ENCODE peak calls at places on chromosomes 11 and 22, in seven cellular contexts. P is NCI-H748 treated with DMSO at 0.1 percent for 48 hours, U is caudate nucleus, H is HFFc6, J is cardiac muscle cell, D is OCI-M1, E is sciatic nerve. G is an unnamed sample.

GRCh38 chr11:73174495-73174791 is 32.3 kb upstream of the FCHSD2 start:
- DNase-seq in P (no peak), U (no peak), H (no peak), J (no peak), D (no peak), E (no peak), G (no peak)

GRCh38 chr11:116791002-116791812 is 472 bp downstream of the APOA5 start:
- DNase-seq in P (peak; percentile 19), U (peak; percentile 48), H (peak; percentile 54), J (peak; percentile 77), D (peak; percentile 91), E (peak; percentile 88), G (peak; percentile 26)

GRCh38 chr22:31143537-31143936 is 3.2 kb upstream of the PLA2G3 start:
- DNase-seq in P (no peak), U (no peak), H (no peak), J (no peak), D (no peak), E (no peak), G (no peak)

GRCh38 chr11:123218451-123218850 is 23.4 kb upstream of the CLMP start:
- DNase-seq in P (no peak), U (no peak), H (peak; percentile 16), J (peak; percentile 48), D (no peak), E (no peak), G (no peak)

GRCh38 chr22:29225422-29226090 is 19.9 kb downstream of the EMID1 start:
- DNase-seq in P (no peak), U (no peak), H (no peak), J (peak; percentile 23), D (peak; percentile 5), E (peak; percentile 79), G (peak; percentile 52)

GRCh38 chr11:122440783-122441701 is 214.5 kb upstream of the UBASH3B start:
- DNase-seq in P (no peak), U (no peak), H (no peak), J (peak; percentile 48), D (peak; percentile 19), E (peak; percentile 63), G (no peak)

GRCh38 chr11:31641477-31642062 is 132.0 kb downstream of the ELP4 start:
- DNase-seq in P (peak; percentile 44), U (no peak), H (peak; percentile 11), J (peak; percentile 48), D (peak; percentile 11), E (no peak), G (no peak)

GRCh38 chr11:44049832-44050231 is 2.1 kb downstream of the ACCSL start:
- DNase-seq in P (no peak), U (no peak), H (no peak), J (no peak), D (no peak), E (no peak), G (no peak)

GRCh38 chr22:32823024-32823730 is 21.7 kb downstream of the TIMP3 start:
- DNase-seq in P (no peak), U (no peak), H (no peak), J (peak; percentile 68), D (peak; percentile 37), E (no peak), G (no peak)

GRCh38 chr11:67374571-67375276 is 1.3 kb upstream of the CLCF1 start:
- DNase-seq in P (no peak), U (no peak), H (no peak), J (no peak), D (no peak), E (no peak), G (no peak)

GRCh38 chr11:105713696-105714095 is 103.8 kb downstream of the GRIA4 start:
- DNase-seq in P (no peak), U (no peak), H (no peak), J (no peak), D (no peak), E (no peak), G (no peak)

GRCh38 chr11:65500262-65501004 is 1.6 kb downstream of the MALAT1 start:
- DNase-seq in P (peak; percentile 29), U (no peak), H (peak; percentile 55), J (peak; percentile 77), D (peak; percentile 77), E (peak; percentile 60), G (peak; percentile 49)

GRCh38 chr11:77966338-77966737 is 28.1 kb downstream of the INTS4 start:
- DNase-seq in P (no peak), U (no peak), H (no peak), J (no peak), D (no peak), E (no peak), G (no peak)

GRCh38 chr22:38569972-38570840 is at the start of gene DMC1:
- DNase-seq in P (peak; percentile 75), U (peak; percentile 36), H (peak; percentile 53), J (peak; percentile 94), D (peak; percentile 95), E (peak; percentile 98), G (peak; percentile 38)

GRCh38 chr22:35777335-35777975 is 59.8 kb downstream of the APOL5 start:
- DNase-seq in P (no peak), U (no peak), H (peak; percentile 61), J (peak; percentile 78), D (no peak), E (no peak), G (no peak)

GRCh38 chr11:77113382-77114088 is 10.9 kb downstream of the OMP start:
- DNase-seq in P (no peak), U (no peak), H (peak; percentile 35), J (peak; percentile 60), D (peak; percentile 80), E (no peak), G (no peak)

GRCh38 chr11:79173615-79174014 is 267.2 kb downstream of the TENM4 start:
- DNase-seq in P (no peak), U (no peak), H (peak; percentile 77), J (peak; percentile 50), D (no peak), E (no peak), G (peak; percentile 90)